ENCODE peak calls at places on chromosomes 13 and 19, in five cellular contexts. C is RPMI7951, S is A172, M is EH, K is NT2/D1. D is an unnamed sample.
A peak's percentile ranks its signal among the peaks of the same experiment; 100 is the strongest.

GRCh38 chr19:52237771-52238400 is 31.5 kb upstream of the ZNF766 start:
- DNase-seq in C (peak; percentile 66), S (peak; percentile 52), M (peak; percentile 72), K (peak; percentile 36), D (peak; percentile 57)

GRCh38 chr13:48220592-48221300 is 12.3 kb upstream of the ITM2B start:
- DNase-seq in C (peak; percentile 21), S (no peak), M (no peak), K (no peak), D (no peak)

GRCh38 chr19:30361721-30362120 is 10.5 kb upstream of the ZNF536 start:
- DNase-seq in C (no peak), S (no peak), M (no peak), K (no peak), D (no peak)

GRCh38 chr19:6236310-6237291 is 43.2 kb downstream of the MLLT1 start:
- DNase-seq in C (no peak), S (peak; percentile 11), M (no peak), K (no peak), D (no peak)

GRCh38 chr13:80361883-80362327 is 21.0 kb upstream of the SPRY2 start:
- DNase-seq in C (peak; percentile 51), S (no peak), M (peak; percentile 39), K (no peak), D (no peak)

GRCh38 chr19:8577247-8577646 is at the start of gene MYO1F:
- DNase-seq in C (no peak), S (no peak), M (no peak), K (no peak), D (no peak)

GRCh38 chr19:53388168-53388567 is 6.8 kb upstream of the ZNF765 start:
- DNase-seq in C (no peak), S (no peak), M (no peak), K (no peak), D (no peak)

GRCh38 chr13:98060282-98060681 is 82.6 kb upstream of the FARP1 start:
- DNase-seq in C (no peak), S (no peak), M (no peak), K (no peak), D (no peak)

GRCh38 chr19:14519860-14520407 is 1.7 kb upstream of the DNAJB1 start:
- DNase-seq in C (peak; percentile 98), S (peak; percentile 97), M (peak; percentile 68), K (no peak), D (peak; percentile 98)

GRCh38 chr13:51784097-51784496 is 19.9 kb downstream of the DHRS12 start:
- DNase-seq in C (no peak), S (no peak), M (no peak), K (no peak), D (no peak)

GRCh38 chr19:54905908-54906511 is at the start of gene NCR1:
- DNase-seq in C (no peak), S (no peak), M (no peak), K (no peak), D (peak; percentile 20)

GRCh38 chr19:45097776-45098520 is 5.0 kb downstream of the PPP1R37 start:
- DNase-seq in C (peak; percentile 95), S (peak; percentile 91), M (peak; percentile 96), K (no peak), D (peak; percentile 94)

GRCh38 chr13:112715715-112716460 is 26.1 kb downstream of the ATP11A start:
- DNase-seq in C (no peak), S (no peak), M (no peak), K (no peak), D (no peak)

GRCh38 chr13:31797154-31797775 is 57.9 kb downstream of the RXFP2 start:
- DNase-seq in C (peak; percentile 59), S (peak; percentile 55), M (peak; percentile 74), K (no peak), D (peak; percentile 60)

GRCh38 chr19:2083174-2083854 is 12.8 kb downstream of the MOB3A start:
- DNase-seq in C (no peak), S (no peak), M (no peak), K (no peak), D (no peak)

GRCh38 chr13:114118763-114119123 is 13.7 kb downstream of the RASA3 start:
- DNase-seq in C (peak; percentile 65), S (peak; percentile 66), M (no peak), K (no peak), D (peak; percentile 52)

GRCh38 chr19:16627194-16627927 is 643 bp downstream of the MED26 start:
- DNase-seq in C (no peak), S (no peak), M (peak; percentile 15), K (no peak), D (peak; percentile 13)

GRCh38 chr19:35225951-35226350 is 2.6 kb downstream of the FAM187B start:
- DNase-seq in C (no peak), S (no peak), M (no peak), K (no peak), D (no peak)

GRCh38 chr19:13112555-13112954 is 4.0 kb downstream of the TRMT1 start:
- DNase-seq in C (no peak), S (no peak), M (no peak), K (no peak), D (no peak)

GRCh38 chr13:42221321-42221720 is 50.6 kb upstream of the AKAP11 start:
- DNase-seq in C (no peak), S (no peak), M (no peak), K (no peak), D (no peak)

GRCh38 chr19:662962-663681 is at the start of gene RNF126:
- DNase-seq in C (peak; percentile 90), S (peak; percentile 82), M (peak; percentile 91), K (peak; percentile 81), D (peak; percentile 84)

GRCh38 chr13:42392180-42392579 is 120.2 kb downstream of the AKAP11 start:
- DNase-seq in C (no peak), S (no peak), M (no peak), K (no peak), D (no peak)

GRCh38 chr13:26694609-26695359 is 65.8 kb downstream of the GPR12 start:
- DNase-seq in C (no peak), S (no peak), M (no peak), K (no peak), D (no peak)

GRCh38 chr13:43057653-43058317 is 34.4 kb downstream of the DNAJC15 start:
- DNase-seq in C (peak; percentile 97), S (peak; percentile 62), M (peak; percentile 41), K (no peak), D (peak; percentile 90)

GRCh38 chr19:23311551-23311950 is 61.4 kb upstream of the ZNF724 start:
- DNase-seq in C (no peak), S (no peak), M (no peak), K (no peak), D (peak; percentile 38)

GRCh38 chr13:48631441-48631840 is 22.3 kb upstream of the CYSLTR2 start:
- DNase-seq in C (no peak), S (no peak), M (no peak), K (no peak), D (no peak)

GRCh38 chr13:69556540-69557196 is 551.0 kb upstream of the ATXN8OS start:
- DNase-seq in C (no peak), S (no peak), M (no peak), K (no peak), D (no peak)

GRCh38 chr13:23980160-23980551 is 82.9 kb upstream of the C1QTNF9B start:
- DNase-seq in C (peak; percentile 79), S (peak; percentile 38), M (peak; percentile 84), K (peak; percentile 38), D (peak; percentile 77)

GRCh38 chr19:36805364-36805763 is 32.8 kb upstream of the ZNF850 start:
- DNase-seq in C (no peak), S (no peak), M (no peak), K (no peak), D (no peak)

GRCh38 chr19:31372245-31372781 is 23.1 kb upstream of the TSHZ3 start:
- DNase-seq in C (peak; percentile 71), S (no peak), M (no peak), K (no peak), D (no peak)

GRCh38 chr13:88979465-88980180 is 1308.5 kb downstream of the SLITRK5 start:
- DNase-seq in C (no peak), S (no peak), M (no peak), K (no peak), D (no peak)

GRCh38 chr13:38577048-38577447 is 109.8 kb upstream of the FREM2 start:
- DNase-seq in C (peak; percentile 2), S (no peak), M (no peak), K (no peak), D (peak; percentile 17)

GRCh38 chr19:41223431-41224234 is 4.6 kb downstream of the AXL start:
- DNase-seq in C (peak; percentile 94), S (peak; percentile 98), M (peak; percentile 93), K (peak; percentile 67), D (peak; percentile 97)

GRCh38 chr19:14563989-14564650 is 7.7 kb downstream of the NDUFB7 start:
- DNase-seq in C (peak; percentile 26), S (peak; percentile 24), M (peak; percentile 32), K (peak; percentile 70), D (no peak)

GRCh38 chr13:109858319-109858718 is 71.9 kb upstream of the IRS2 start:
- DNase-seq in C (no peak), S (no peak), M (no peak), K (no peak), D (no peak)

D was measured in M059J.